ENCODE peak calls at places on chromosomes 11 and 22, in seven cellular contexts. One of them, this sample, is unnamed.
A peak's percentile ranks its signal among the peaks of the same experiment; 100 is the strongest.

GRCh38 chr11:34174411-34175041 is 69.1 kb downstream of the NAT10 start:
- DNase-seq in pancreas: peak; percentile 93
- DNase-seq in A549: peak; percentile 80
- DNase-seq in psoas muscle: peak; percentile 92
- DNase-seq in GM23338: peak; percentile 92
- DNase-seq in fibroblast of lung: peak; percentile 65
- DNase-seq in OCI-LY7: peak; percentile 77
- DNase-seq in this sample: peak; percentile 37

GRCh38 chr11:78203184-78203583 is 14.5 kb downstream of the USP35 start:
- DNase-seq in psoas muscle: no peak
- DNase-seq in OCI-LY7: no peak
- DNase-seq in A549: no peak
- DNase-seq in fibroblast of lung: no peak
- DNase-seq in pancreas: no peak
- DNase-seq in GM23338: no peak
- DNase-seq in this sample: no peak

GRCh38 chr11:59842316-59842715 is 3.0 kb downstream of the CBLIF start:
- DNase-seq in A549: no peak
- DNase-seq in OCI-LY7: no peak
- DNase-seq in GM23338: no peak
- DNase-seq in psoas muscle: no peak
- DNase-seq in pancreas: no peak
- DNase-seq in fibroblast of lung: no peak
- DNase-seq in this sample: no peak

GRCh38 chr22:47944941-47945340 is 1182.5 kb downstream of the TBC1D22A start:
- DNase-seq in psoas muscle: no peak
- DNase-seq in GM23338: no peak
- DNase-seq in A549: no peak
- DNase-seq in OCI-LY7: no peak
- DNase-seq in pancreas: no peak
- DNase-seq in fibroblast of lung: no peak
- DNase-seq in this sample: no peak

GRCh38 chr11:129275825-129276224 is 83.7 kb upstream of the ARHGAP32 start:
- DNase-seq in psoas muscle: no peak
- DNase-seq in pancreas: peak; percentile 57
- DNase-seq in A549: no peak
- DNase-seq in OCI-LY7: no peak
- DNase-seq in GM23338: no peak
- DNase-seq in fibroblast of lung: no peak
- DNase-seq in this sample: no peak

GRCh38 chr11:46438211-46438610 is 46.6 kb upstream of the CHRM4 start:
- DNase-seq in OCI-LY7: no peak
- DNase-seq in psoas muscle: no peak
- DNase-seq in pancreas: no peak
- DNase-seq in A549: no peak
- DNase-seq in fibroblast of lung: no peak
- DNase-seq in GM23338: no peak
- DNase-seq in this sample: no peak

GRCh38 chr11:78253797-78254196 is 65.1 kb downstream of the USP35 start:
- DNase-seq in pancreas: no peak
- DNase-seq in A549: no peak
- DNase-seq in OCI-LY7: no peak
- DNase-seq in psoas muscle: no peak
- DNase-seq in GM23338: no peak
- DNase-seq in fibroblast of lung: no peak
- DNase-seq in this sample: no peak

GRCh38 chr11:34667810-34668582 is 47.1 kb downstream of the EHF start:
- DNase-seq in GM23338: no peak
- DNase-seq in fibroblast of lung: no peak
- DNase-seq in OCI-LY7: no peak
- DNase-seq in psoas muscle: no peak
- DNase-seq in A549: no peak
- DNase-seq in pancreas: no peak
- DNase-seq in this sample: no peak

GRCh38 chr11:126764221-126764620 is 236.3 kb downstream of the KIRREL3 start:
- DNase-seq in psoas muscle: no peak
- DNase-seq in A549: no peak
- DNase-seq in GM23338: no peak
- DNase-seq in fibroblast of lung: no peak
- DNase-seq in pancreas: no peak
- DNase-seq in OCI-LY7: no peak
- DNase-seq in this sample: no peak

GRCh38 chr11:95641506-95641905 is 148.1 kb downstream of the FAM76B start:
- DNase-seq in pancreas: no peak
- DNase-seq in OCI-LY7: no peak
- DNase-seq in A549: no peak
- DNase-seq in GM23338: no peak
- DNase-seq in fibroblast of lung: no peak
- DNase-seq in psoas muscle: no peak
- DNase-seq in this sample: peak; percentile 21

GRCh38 chr22:36467946-36468345 is 13.5 kb downstream of the TXN2 start:
- DNase-seq in A549: peak; percentile 33
- DNase-seq in fibroblast of lung: peak; percentile 97
- DNase-seq in GM23338: no peak
- DNase-seq in OCI-LY7: no peak
- DNase-seq in pancreas: no peak
- DNase-seq in psoas muscle: peak; percentile 68
- DNase-seq in this sample: no peak

GRCh38 chr22:37331034-37331428 is 48.7 kb downstream of the CYTH4 start:
- DNase-seq in psoas muscle: no peak
- DNase-seq in GM23338: no peak
- DNase-seq in pancreas: no peak
- DNase-seq in A549: no peak
- DNase-seq in fibroblast of lung: peak; percentile 57
- DNase-seq in OCI-LY7: no peak
- DNase-seq in this sample: no peak

GRCh38 chr22:45626198-45626651 is 45.4 kb upstream of the ATXN10 start:
- DNase-seq in pancreas: peak; percentile 56
- DNase-seq in GM23338: no peak
- DNase-seq in fibroblast of lung: no peak
- DNase-seq in A549: peak; percentile 63
- DNase-seq in OCI-LY7: no peak
- DNase-seq in psoas muscle: no peak
- DNase-seq in this sample: no peak

GRCh38 chr11:111299111-111300026 is 1.0 kb downstream of the POU2AF3 start:
- DNase-seq in psoas muscle: peak; percentile 86
- DNase-seq in GM23338: peak; percentile 75
- DNase-seq in fibroblast of lung: peak; percentile 46
- DNase-seq in A549: peak; percentile 58
- DNase-seq in pancreas: peak; percentile 90
- DNase-seq in OCI-LY7: no peak
- DNase-seq in this sample: no peak

DNA sequence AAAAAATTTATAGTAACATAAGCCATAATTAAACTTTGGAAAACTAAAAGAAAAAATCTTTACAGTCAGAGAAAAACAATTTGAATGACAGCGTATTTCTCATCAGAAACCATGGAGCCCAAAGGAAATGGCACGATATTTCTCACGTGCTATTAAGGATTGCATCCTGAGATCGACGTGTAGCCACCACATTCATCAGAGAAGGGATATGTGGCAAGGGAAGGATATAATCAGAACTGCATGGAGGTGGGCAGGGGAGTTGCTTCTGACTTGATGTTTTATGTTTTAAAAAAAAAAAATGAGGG is 74.0 kb downstream of the SGSM3 start:
- DNase-seq in A549: no peak
- DNase-seq in OCI-LY7: no peak
- DNase-seq in psoas muscle: no peak
- DNase-seq in pancreas: no peak
- DNase-seq in fibroblast of lung: no peak
- DNase-seq in GM23338: no peak
- DNase-seq in this sample: no peak
- H3K4me1 ChIP-seq in A549: peaks cover 21% of the 10 kb centered on the region
- H3K4me1 ChIP-seq in OCI-LY7: peaks cover 34% of the 10 kb centered on the region
- H3K4me1 ChIP-seq in psoas muscle: peaks cover 20% of the 10 kb centered on the region
- H3K4me1 ChIP-seq in pancreas: no peaks in the 10 kb centered on the region
- H3K4me1 ChIP-seq in fibroblast of lung: peaks cover 7% of the 10 kb centered on the region
- H3K4me1 ChIP-seq in GM23338: peaks cover 11% of the 10 kb centered on the region
- H3K4me1 ChIP-seq in this sample: peaks cover 38% of the 10 kb centered on the region

GRCh38 chr11:103671143-103671651 is 365.2 kb upstream of the DDI1 start:
- DNase-seq in A549: no peak
- DNase-seq in OCI-LY7: no peak
- DNase-seq in psoas muscle: no peak
- DNase-seq in fibroblast of lung: no peak
- DNase-seq in GM23338: no peak
- DNase-seq in pancreas: no peak
- DNase-seq in this sample: no peak
- TF ChIP-seq CTCF in A549: no peak
- TF ChIP-seq CTCF in OCI-LY7: peak; percentile 36
- TF ChIP-seq CTCF in psoas muscle: no peak
- TF ChIP-seq CTCF in fibroblast of lung: no peak
- TF ChIP-seq CTCF in GM23338: peak; percentile 25
- TF ChIP-seq CTCF in pancreas: no peak
- TF ChIP-seq CTCF in this sample: no peak

GRCh38 chr22:40193429-40194421 is 16.0 kb downstream of the TNRC6B start:
- DNase-seq in OCI-LY7: no peak
- DNase-seq in fibroblast of lung: peak; percentile 62
- DNase-seq in GM23338: peak; percentile 94
- DNase-seq in A549: peak; percentile 5
- DNase-seq in psoas muscle: no peak
- DNase-seq in pancreas: no peak
- DNase-seq in this sample: no peak
- H3K4me1 ChIP-seq in OCI-LY7: peaks cover 15% of the 10 kb centered on the region
- H3K4me1 ChIP-seq in fibroblast of lung: peaks cover 10% of the 10 kb centered on the region
- H3K4me1 ChIP-seq in GM23338: peaks cover 75% of the 10 kb centered on the region
- H3K4me1 ChIP-seq in A549: peaks cover 9% of the 10 kb centered on the region
- H3K4me1 ChIP-seq in psoas muscle: peaks cover 79% of the 10 kb centered on the region
- H3K4me1 ChIP-seq in pancreas: peaks cover 32% of the 10 kb centered on the region
- H3K4me1 ChIP-seq in this sample: peaks cover 74% of the 10 kb centered on the region

GRCh38 chr22:17234144-17234623 is 14.9 kb upstream of the ADA2 start:
- DNase-seq in A549: no peak
- DNase-seq in OCI-LY7: no peak
- DNase-seq in pancreas: no peak
- DNase-seq in GM23338: peak; percentile 99
- DNase-seq in fibroblast of lung: peak; percentile 18
- DNase-seq in psoas muscle: peak; percentile 36
- DNase-seq in this sample: no peak
- TF ChIP-seq CTCF in A549: no peak
- TF ChIP-seq CTCF in OCI-LY7: no peak
- TF ChIP-seq CTCF in pancreas: no peak
- TF ChIP-seq CTCF in GM23338: peak; percentile 65
- TF ChIP-seq CTCF in fibroblast of lung: no peak
- TF ChIP-seq CTCF in psoas muscle: no peak
- TF ChIP-seq CTCF in this sample: no peak

DNA sequence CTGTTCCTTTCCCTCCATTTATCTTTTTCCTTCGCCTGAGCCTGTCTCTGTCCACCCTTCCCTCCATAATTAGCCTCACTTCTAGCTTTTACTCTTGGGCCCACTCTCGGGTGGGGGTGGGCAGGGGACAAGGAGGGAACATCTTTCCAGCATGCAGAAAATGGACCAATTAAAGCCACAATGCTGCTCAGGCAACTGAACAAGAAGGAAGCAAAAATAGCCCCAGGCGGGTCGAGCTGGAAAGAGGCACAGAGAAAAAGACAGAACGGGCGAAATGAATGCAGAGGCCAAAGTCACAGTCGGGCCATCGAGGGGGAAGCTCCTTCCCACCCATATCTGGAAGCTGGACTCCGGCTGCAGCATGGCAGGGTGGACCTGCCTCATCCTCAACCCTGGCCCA is 58.7 kb upstream of the PRDM11 start:
- DNase-seq in A549: no peak
- DNase-seq in psoas muscle: no peak
- DNase-seq in fibroblast of lung: no peak
- DNase-seq in OCI-LY7: no peak
- DNase-seq in pancreas: no peak
- DNase-seq in GM23338: no peak
- DNase-seq in this sample: no peak
- H3K4me1 ChIP-seq in A549: peaks cover 32% of the 10 kb centered on the region
- H3K4me1 ChIP-seq in psoas muscle: peaks cover 21% of the 10 kb centered on the region
- H3K4me1 ChIP-seq in fibroblast of lung: peaks cover 46% of the 10 kb centered on the region
- H3K4me1 ChIP-seq in OCI-LY7: peaks cover 40% of the 10 kb centered on the region
- H3K4me1 ChIP-seq in pancreas: peaks cover 19% of the 10 kb centered on the region
- H3K4me1 ChIP-seq in GM23338: peaks cover 61% of the 10 kb centered on the region
- H3K4me1 ChIP-seq in this sample: peaks cover 34% of the 10 kb centered on the region

GRCh38 chr11:61183645-61184044 is 19.7 kb upstream of the PGA3 start:
- DNase-seq in pancreas: no peak
- DNase-seq in psoas muscle: no peak
- DNase-seq in OCI-LY7: no peak
- DNase-seq in fibroblast of lung: no peak
- DNase-seq in GM23338: no peak
- DNase-seq in A549: no peak
- DNase-seq in this sample: no peak
- TF ChIP-seq CTCF in pancreas: no peak
- TF ChIP-seq CTCF in psoas muscle: no peak
- TF ChIP-seq CTCF in OCI-LY7: no peak
- TF ChIP-seq CTCF in fibroblast of lung: peak; percentile 15
- TF ChIP-seq CTCF in GM23338: no peak
- TF ChIP-seq CTCF in A549: no peak
- TF ChIP-seq CTCF in this sample: no peak

GRCh38 chr11:119795231-119795630 is 66.2 kb upstream of the NECTIN1 start:
- DNase-seq in OCI-LY7: no peak
- DNase-seq in A549: peak; percentile 10
- DNase-seq in fibroblast of lung: peak; percentile 5
- DNase-seq in psoas muscle: no peak
- DNase-seq in pancreas: no peak
- DNase-seq in GM23338: no peak
- DNase-seq in this sample: no peak

GRCh38 chr11:119793335-119793984 is 64.5 kb upstream of the NECTIN1 start:
- DNase-seq in OCI-LY7: no peak
- DNase-seq in pancreas: peak; percentile 22
- DNase-seq in A549: no peak
- DNase-seq in fibroblast of lung: no peak
- DNase-seq in psoas muscle: no peak
- DNase-seq in GM23338: no peak
- DNase-seq in this sample: no peak

GRCh38 chr11:119794756-119795155 is 65.8 kb upstream of the NECTIN1 start:
- DNase-seq in pancreas: peak; percentile 23
- DNase-seq in GM23338: no peak
- DNase-seq in OCI-LY7: no peak
- DNase-seq in fibroblast of lung: no peak
- DNase-seq in psoas muscle: no peak
- DNase-seq in A549: no peak
- DNase-seq in this sample: no peak

GRCh38 chr11:119796363-119797060 is 67.5 kb upstream of the NECTIN1 start:
- DNase-seq in psoas muscle: no peak
- DNase-seq in pancreas: peak; percentile 41
- DNase-seq in A549: no peak
- DNase-seq in fibroblast of lung: no peak
- DNase-seq in OCI-LY7: no peak
- DNase-seq in GM23338: no peak
- DNase-seq in this sample: no peak

GRCh38 chr11:119794141-119794665 is 65.2 kb upstream of the NECTIN1 start:
- DNase-seq in OCI-LY7: no peak
- DNase-seq in psoas muscle: no peak
- DNase-seq in pancreas: peak; percentile 42
- DNase-seq in A549: no peak
- DNase-seq in fibroblast of lung: no peak
- DNase-seq in GM23338: no peak
- DNase-seq in this sample: no peak
- H3K4me1 ChIP-seq in OCI-LY7: no peaks in the 10 kb centered on the region
- H3K4me1 ChIP-seq in psoas muscle: no peaks in the 10 kb centered on the region
- H3K4me1 ChIP-seq in pancreas: no peaks in the 10 kb centered on the region
- H3K4me1 ChIP-seq in A549: peaks cover 11% of the 10 kb centered on the region
- H3K4me1 ChIP-seq in fibroblast of lung: no peaks in the 10 kb centered on the region
- H3K4me1 ChIP-seq in GM23338: peaks cover 48% of the 10 kb centered on the region
- H3K4me1 ChIP-seq in this sample: no peaks in the 10 kb centered on the region